ENCODE peak calls at places on chromosomes 11 and 22, in seven cellular contexts. F is IMR-90, K is sigmoid colon, B is heart left ventricle, E is prostate gland, J is transverse colon, G is stomach. D is an unnamed sample. For H3K9me3, the result is how much of the 10 kb centered on the place peaks cover.

GRCh38 chr22:20503816-20504215 is 3.6 kb upstream of the MED15 start:
- DNase-seq in F (no peak), J (peak), G (no peak), K (no peak), E (no peak), B (no peak), D (no peak)

GRCh38 chr11:128608732-128609131 is 21.4 kb upstream of the ETS1 start:
- DNase-seq in J (no peak), F (no peak), E (no peak), K (no peak), G (no peak), B (no peak), D (no peak)

GRCh38 chr22:39169797-39170466 is 17.5 kb upstream of the CBX7 start:
- DNase-seq in G (no peak), B (no peak), K (no peak), E (no peak), F (no peak), J (no peak), D (no peak)

GRCh38 chr11:95512177-95512576 is 277.4 kb downstream of the FAM76B start:
- DNase-seq in F (peak), K (peak), E (peak), J (peak), B (no peak), G (no peak), D (no peak)

GRCh38 chr11:63766501-63767270 is 1.9 kb downstream of the ZFTA start:
- DNase-seq in K (no peak), F (no peak), E (no peak), B (no peak), G (no peak), J (no peak), D (no peak)

GRCh38 chr22:29105468-29105867 is 32.6 kb downstream of the KREMEN1 start:
- DNase-seq in E (no peak), B (no peak), G (no peak), J (no peak), K (no peak), F (peak), D (no peak)

GRCh38 chr11:92626624-92627023 is 342.8 kb upstream of the MTNR1B start:
- DNase-seq in E (no peak), B (no peak), F (no peak), G (no peak), K (no peak), J (no peak), D (no peak)

GRCh38 chr11:114846040-114846791 is 167.9 kb downstream of the NXPE2 start:
- DNase-seq in G (no peak), E (no peak), J (no peak), F (no peak), B (no peak), K (no peak), D (no peak)

GRCh38 chr11:118696673-118697226 is 17.3 kb upstream of the TREH start:
- DNase-seq in F (no peak), J (no peak), B (no peak), G (no peak), K (no peak), E (no peak), D (no peak)

GRCh38 chr11:19398772-19399542 is 158.2 kb upstream of the E2F8 start:
- DNase-seq in G (peak), K (peak), E (no peak), J (peak), B (no peak), F (peak), D (no peak)

GRCh38 chr11:35526370-35526792 is 965 bp upstream of the PAMR1 start:
- DNase-seq in G (no peak), E (no peak), J (no peak), F (peak), B (no peak), K (no peak), D (no peak)

DNA sequence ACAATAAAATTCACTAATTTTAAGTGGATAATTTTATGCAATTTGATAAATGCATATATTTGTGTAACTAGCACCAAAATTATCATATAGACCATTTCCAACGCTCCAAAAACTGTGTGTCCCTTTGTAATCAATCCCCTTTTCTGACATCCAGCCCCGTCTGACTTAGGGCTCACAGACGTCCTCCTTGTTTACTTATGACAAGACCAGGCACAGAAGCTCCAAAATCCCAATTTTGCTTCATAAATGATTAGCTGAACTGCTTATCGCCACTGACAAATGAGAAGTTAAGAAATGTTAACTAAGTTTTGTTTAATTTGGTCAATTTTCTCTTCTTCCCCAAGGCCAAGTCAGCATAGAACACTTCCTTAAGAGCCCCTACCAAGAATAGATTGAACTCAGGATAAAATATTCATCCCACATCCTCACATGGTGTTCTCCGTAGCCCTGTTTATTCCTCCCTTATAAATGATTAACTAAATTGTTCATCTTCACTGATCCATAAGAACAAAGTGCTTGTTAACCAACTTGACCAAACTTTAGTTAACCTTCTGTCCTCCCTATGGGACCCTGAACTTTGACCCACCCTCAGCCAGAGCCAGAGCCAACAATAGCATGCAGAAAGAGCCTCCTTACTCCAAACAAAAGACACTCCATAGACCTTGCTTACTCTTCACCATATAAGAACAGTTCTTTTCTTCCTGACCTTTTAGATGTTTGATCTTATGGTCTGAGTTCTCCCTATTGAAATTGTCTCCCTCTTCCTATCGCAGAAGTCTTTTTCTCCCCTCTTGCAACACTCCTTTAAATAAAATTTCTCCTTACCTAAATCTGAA is 30.8 kb upstream of the GLYAT start:
- DNase-seq in K (no peak), J (no peak), F (no peak), E (no peak), B (no peak), G (no peak), D (no peak)
- H3K9me3 ChIP-seq in K (under half), J (under half), F (under half), E (under half), B (under half), G (under half), D (under half)

GRCh38 chr11:6655020-6655789 is 404 bp downstream of the DCHS1 start:
- DNase-seq in B (peak), J (no peak), K (peak), E (no peak), F (no peak), G (no peak), D (no peak)
- H3K4me3 ChIP-seq in B (peak), J (peak), K (peak), E (peak), F (peak), G (peak), D (peak)

DNA sequence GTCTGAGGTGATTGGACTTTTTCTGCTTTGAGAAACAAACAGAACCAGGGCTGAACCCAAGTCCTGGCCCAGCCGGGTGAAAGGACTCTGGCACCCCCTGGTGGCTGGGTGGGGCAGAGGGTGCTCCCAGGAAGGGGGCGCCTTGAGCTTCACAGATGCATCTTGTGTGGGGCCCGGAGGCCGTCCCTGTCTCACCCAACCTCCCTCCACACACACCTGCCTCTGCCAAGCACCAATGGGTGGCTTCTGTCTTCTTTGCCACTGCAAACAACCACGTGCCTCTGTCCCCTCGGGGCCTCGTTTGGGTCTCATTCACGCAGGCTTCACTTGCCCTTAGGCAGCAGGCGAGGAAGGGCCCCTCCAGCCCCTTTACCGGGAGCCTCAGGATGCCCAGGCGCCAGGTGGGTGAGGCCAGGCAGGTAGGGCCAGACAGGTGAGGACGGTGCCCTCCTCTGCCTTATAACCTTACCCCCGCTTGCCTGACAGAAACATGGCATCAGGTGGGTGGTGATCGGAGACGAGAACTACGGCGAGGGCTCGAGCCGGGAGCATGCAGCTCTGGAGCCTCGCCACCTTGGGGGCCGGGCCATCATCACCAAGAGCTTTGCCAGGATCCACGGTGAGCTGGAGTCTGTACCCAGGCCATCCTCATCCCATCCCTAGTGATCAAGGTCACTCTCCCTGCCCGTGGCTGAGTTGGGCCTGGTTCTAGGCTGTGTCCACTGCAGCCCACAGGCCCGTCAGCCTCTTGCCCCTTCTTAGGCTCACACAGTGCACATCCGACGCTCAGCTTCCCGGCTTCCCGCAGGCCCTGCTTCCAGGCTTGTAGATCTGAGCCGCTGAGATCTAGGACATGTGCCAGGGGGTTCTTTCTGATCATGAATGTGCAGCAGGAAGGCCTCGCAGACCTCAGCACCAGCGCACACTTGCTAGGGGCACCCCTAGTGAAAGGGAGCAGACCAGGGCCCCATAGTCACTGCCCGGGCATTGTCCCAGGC is 17.2 kb downstream of the POLR3H start:
- DNase-seq in E (no peak), G (peak), J (peak), F (peak), K (peak), B (no peak), D (no peak)
- TF ChIP-seq POLR2A in E (no peak), G (no peak), J (no peak), F (no peak), K (no peak), B (no peak), D (no peak)

DNA sequence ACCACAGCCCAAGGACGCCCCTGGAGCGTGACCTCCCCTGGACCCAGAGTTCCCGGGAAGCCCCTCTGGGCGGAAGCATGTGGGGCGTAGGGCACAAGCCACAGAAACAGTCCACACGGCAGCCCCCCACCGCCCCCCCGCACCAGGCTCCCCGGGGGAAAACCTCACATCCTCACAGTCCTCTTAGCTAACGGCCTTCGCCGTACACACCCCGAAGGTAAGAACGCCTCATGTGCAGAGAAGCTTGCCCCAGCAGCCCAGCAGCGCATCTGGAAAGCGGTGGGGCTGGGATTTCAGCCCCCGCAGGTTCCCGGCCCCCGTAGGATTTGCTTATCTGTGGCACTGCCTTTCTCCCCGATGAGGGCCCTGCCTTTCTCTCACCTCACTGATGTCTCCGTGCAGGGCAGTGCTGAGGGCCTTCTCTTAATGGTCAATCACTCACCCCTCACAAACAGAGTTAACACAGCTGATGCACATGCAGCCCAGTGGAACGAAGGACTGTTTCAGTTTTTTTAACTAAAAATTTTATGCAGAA is 309.2 kb downstream of the BRD1 start:
- DNase-seq in J (no peak), G (no peak), F (no peak), K (no peak), E (no peak), B (no peak), D (peak)
- H3K9me3 ChIP-seq in J (under half), G (under half), F (half or more), K (under half), E (under half), B (under half), D (under half)

DNA sequence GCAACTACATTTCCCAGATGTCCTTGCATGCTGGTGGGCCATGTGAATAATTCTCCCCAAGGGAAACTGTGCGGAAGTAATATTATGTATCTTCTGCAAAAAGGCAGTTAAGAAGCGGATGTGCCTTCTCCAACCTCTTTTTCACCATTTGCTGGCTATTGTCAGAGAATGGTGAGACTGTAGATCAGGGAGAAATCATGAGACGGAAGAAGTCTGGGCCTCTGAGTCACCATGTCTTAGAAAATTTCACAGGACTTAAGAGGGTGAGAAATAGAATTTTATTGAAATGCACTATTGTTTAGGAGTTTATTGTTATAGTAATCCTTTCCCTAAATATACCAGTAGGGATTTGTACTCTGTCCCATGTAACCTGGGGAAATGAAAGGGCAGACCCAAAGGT is 298.7 kb upstream of the ZC3H12C start:
- DNase-seq in F (peak), B (no peak), K (no peak), G (no peak), J (no peak), E (no peak), D (no peak)
- H3K4me3 ChIP-seq in F (no peak), B (no peak), K (no peak), G (no peak), J (no peak), E (no peak), D (no peak)

GRCh38 chr22:27315833-27316232 is 485.7 kb downstream of the MN1 start:
- DNase-seq in E (no peak), G (no peak), K (no peak), B (no peak), F (no peak), J (no peak), D (no peak)

GRCh38 chr22:27310966-27311665 is 490.4 kb downstream of the MN1 start:
- DNase-seq in B (no peak), J (no peak), E (no peak), K (no peak), F (no peak), G (no peak), D (no peak)

GRCh38 chr22:27311666-27312566 is 489.6 kb downstream of the MN1 start:
- DNase-seq in G (no peak), F (no peak), K (no peak), J (peak), E (no peak), B (no peak), D (no peak)

GRCh38 chr22:27314276-27314807 is 487.2 kb downstream of the MN1 start:
- DNase-seq in B (no peak), K (no peak), F (no peak), J (peak), E (no peak), G (no peak), D (no peak)

GRCh38 chr22:27312567-27313507 is 488.7 kb downstream of the MN1 start:
- DNase-seq in B (no peak), J (no peak), K (no peak), F (no peak), G (no peak), E (no peak), D (no peak)
- TF ChIP-seq POLR2A in B (no peak), J (no peak), K (no peak), F (no peak), G (no peak), E (no peak), D (no peak)

DNA sequence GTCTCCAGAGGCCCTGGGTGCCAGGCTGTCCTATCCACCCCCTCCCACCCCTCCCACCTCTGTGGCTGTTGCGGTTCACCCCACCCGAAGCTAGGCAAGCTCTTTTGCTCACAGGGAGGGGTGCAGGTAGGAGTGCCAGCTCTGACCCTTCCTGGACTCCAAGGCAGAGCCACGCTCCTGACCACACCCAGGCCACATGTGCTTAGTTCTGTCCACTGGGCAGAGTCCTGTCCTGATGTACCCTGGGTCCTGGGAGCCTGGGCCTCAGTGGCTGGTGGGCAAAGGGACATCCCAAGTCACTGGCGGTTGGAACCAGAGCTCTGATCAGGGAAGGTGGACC is 16.4 kb downstream of the IL17REL start:
- DNase-seq in G (peak), E (no peak), F (no peak), K (no peak), J (peak), B (peak), D (no peak)
- H3K9me3 ChIP-seq in G (under half), E (under half), F (under half), K (under half), J (under half), B (under half), D (under half)